ENCODE peak calls at places on chromosome X, in nine cellular contexts. H is H9, C is lower leg skin, N is GM20000, M is cardiac fibroblast, G is sigmoid colon, F is right lobe of liver, Z is pancreas, U is stomach. L is an unnamed sample.

GRCh38 chrX:10104958-10105658 is 51.7 kb upstream of the CLCN4 start:
- DNase-seq in M (peak), H (no peak), G (peak), N (no peak), Z (no peak), F (no peak), U (no peak), C (no peak), L (no peak)

GRCh38 chrX:136687457-136687856 is 39.5 kb downstream of the CD40LG start:
- DNase-seq in M (no peak), Z (no peak), N (no peak), G (no peak), H (no peak), U (no peak), F (no peak), C (no peak), L (peak)

GRCh38 chrX:14899607-14900006 is 26.4 kb downstream of the MOSPD2 start:
- DNase-seq in M (peak), G (no peak), F (no peak), N (peak), Z (no peak), U (no peak), H (no peak), C (no peak), L (no peak)

GRCh38 chrX:149487292-149487691 is 17.8 kb downstream of the IDS start:
- DNase-seq in G (no peak), H (no peak), Z (no peak), U (no peak), N (no peak), M (no peak), C (no peak), F (no peak), L (peak)

GRCh38 chrX:107730991-107731766 is 44.4 kb downstream of the TSC22D3 start:
- DNase-seq in C (no peak), Z (no peak), N (no peak), F (no peak), M (no peak), H (no peak), U (no peak), G (no peak), L (no peak)

GRCh38 chrX:47200385-47201150 is 6.9 kb downstream of the UBA1 start:
- DNase-seq in U (no peak), F (no peak), G (no peak), Z (peak), M (peak), N (no peak), C (peak), H (no peak), L (no peak)

GRCh38 chrX:39773923-39774803 is 323.6 kb downstream of the BCOR start:
- DNase-seq in Z (no peak), M (peak), U (no peak), H (no peak), G (no peak), N (no peak), F (no peak), C (no peak), L (peak)

GRCh38 chrX:149495573-149496071 is 9.5 kb downstream of the IDS start:
- DNase-seq in N (no peak), M (peak), U (no peak), G (no peak), F (no peak), Z (no peak), H (no peak), C (no peak), L (no peak)

GRCh38 chrX:115410731-115411435 is 121.4 kb downstream of the LUZP4 start:
- DNase-seq in U (no peak), M (no peak), F (no peak), N (no peak), C (no peak), G (no peak), Z (no peak), H (no peak), L (no peak)

GRCh38 chrX:14027031-14027430 is 2.7 kb downstream of the GEMIN8 start:
- DNase-seq in C (no peak), Z (no peak), F (no peak), H (no peak), G (no peak), M (peak), U (no peak), N (no peak), L (no peak)

GRCh38 chrX:150649096-150649870 is 43.9 kb upstream of the MTMR1 start:
- DNase-seq in C (no peak), Z (no peak), G (peak), U (no peak), M (peak), H (no peak), N (no peak), F (no peak), L (no peak)

GRCh38 chrX:39212456-39212855 is 411.2 kb downstream of the MID1IP1 start:
- DNase-seq in H (no peak), U (no peak), G (no peak), Z (no peak), C (no peak), M (no peak), N (no peak), F (no peak), L (peak)

GRCh38 chrX:100410083-100410590 is at the start of gene PCDH19:
- DNase-seq in M (peak), F (peak), H (peak), Z (peak), C (no peak), N (peak), G (peak), U (peak), L (peak)

GRCh38 chrX:53288173-53288572 is 6.8 kb upstream of the IQSEC2 start:
- DNase-seq in N (no peak), M (peak), F (no peak), H (peak), U (no peak), Z (no peak), C (no peak), G (no peak), L (peak)

GRCh38 chrX:149648932-149649331 is 17.3 kb upstream of the TMEM185A start:
- DNase-seq in H (no peak), M (no peak), N (no peak), Z (no peak), F (no peak), U (no peak), G (no peak), C (no peak), L (peak)

GRCh38 chrX:72685810-72686465 is 28.2 kb downstream of the PHKA1 start:
- DNase-seq in M (no peak), Z (no peak), N (no peak), H (no peak), U (no peak), C (peak), G (no peak), F (no peak), L (no peak)

GRCh38 chrX:45668686-45669443 is 468.2 kb upstream of the DIPK2B start:
- DNase-seq in G (no peak), U (no peak), F (no peak), M (peak), C (no peak), Z (no peak), N (no peak), H (no peak), L (no peak)

GRCh38 chrX:39736219-39737211 is 361.2 kb downstream of the BCOR start:
- DNase-seq in U (peak), M (peak), N (no peak), G (peak), Z (peak), C (no peak), F (peak), H (no peak), L (no peak)

GRCh38 chrX:151019837-151020236 is 36.7 kb downstream of the HMGB3 start:
- DNase-seq in C (no peak), F (no peak), H (no peak), Z (no peak), N (no peak), U (no peak), M (peak), G (no peak), L (no peak)

GRCh38 chrX:40175416-40176255 is 77.9 kb upstream of the BCOR start:
- DNase-seq in C (peak), M (peak), Z (peak), G (peak), N (peak), U (peak), H (peak), F (peak), L (peak)

GRCh38 chrX:143994206-143994605 is 110.3 kb downstream of the UBE2NL start:
- DNase-seq in U (no peak), C (no peak), H (no peak), Z (no peak), G (no peak), F (no peak), N (no peak), M (no peak), L (no peak)

GRCh38 chrX:41293269-41293668 is 40.7 kb upstream of the DDX3X start:
- DNase-seq in U (no peak), F (no peak), H (peak), G (no peak), M (peak), Z (no peak), C (no peak), N (no peak), L (peak)

GRCh38 chrX:46551494-46552128 is 6.4 kb upstream of the ZNF674 start:
- DNase-seq in M (peak), F (no peak), G (no peak), U (no peak), H (peak), C (no peak), Z (no peak), N (no peak), L (no peak)

GRCh38 chrX:139091086-139091485 is 379.6 kb upstream of the FGF13 start:
- DNase-seq in M (no peak), G (no peak), F (no peak), Z (no peak), C (no peak), N (no peak), U (no peak), H (no peak), L (no peak)

GRCh38 chrX:9907645-9908387 is 59.3 kb upstream of the CLDN34 start:
- DNase-seq in U (no peak), N (no peak), H (no peak), F (no peak), Z (no peak), C (no peak), G (no peak), M (peak), L (no peak)

GRCh38 chrX:51332188-51332942 is at the start of gene NUDT10:
- DNase-seq in M (peak), F (peak), H (peak), G (peak), N (no peak), C (peak), Z (peak), U (no peak), L (peak)

GRCh38 chrX:102651242-102651967 is at the start of gene GPRASP1:
- DNase-seq in U (no peak), C (no peak), N (peak), Z (peak), G (peak), H (peak), M (peak), F (peak), L (peak)

GRCh38 chrX:100413231-100413630 is 3.2 kb upstream of the PCDH19 start:
- DNase-seq in H (no peak), Z (no peak), N (peak), M (peak), C (no peak), F (peak), U (peak), G (no peak), L (peak)

GRCh38 chrX:16528620-16529019 is 121.3 kb upstream of the S100G start:
- DNase-seq in U (no peak), M (no peak), N (no peak), C (no peak), F (no peak), G (no peak), Z (no peak), H (no peak), L (peak)

GRCh38 chrX:148422531-148422930 is 77.9 kb upstream of the AFF2 start:
- DNase-seq in N (no peak), Z (no peak), G (no peak), F (no peak), C (no peak), H (no peak), U (no peak), M (no peak), L (no peak)

GRCh38 chrX:148424570-148424969 is 75.8 kb upstream of the AFF2 start:
- DNase-seq in G (no peak), H (no peak), U (no peak), F (no peak), M (no peak), N (no peak), C (no peak), Z (no peak), L (no peak)

GRCh38 chrX:148426467-148426866 is 74.0 kb upstream of the AFF2 start:
- DNase-seq in F (no peak), G (no peak), H (peak), M (no peak), Z (no peak), N (no peak), U (no peak), C (no peak), L (no peak)
- TF ChIP-seq CTCF in F (no peak), G (no peak), H (no peak), M (no peak), Z (no peak), N (no peak), U (no peak), C (no peak), L (no peak)

DNA sequence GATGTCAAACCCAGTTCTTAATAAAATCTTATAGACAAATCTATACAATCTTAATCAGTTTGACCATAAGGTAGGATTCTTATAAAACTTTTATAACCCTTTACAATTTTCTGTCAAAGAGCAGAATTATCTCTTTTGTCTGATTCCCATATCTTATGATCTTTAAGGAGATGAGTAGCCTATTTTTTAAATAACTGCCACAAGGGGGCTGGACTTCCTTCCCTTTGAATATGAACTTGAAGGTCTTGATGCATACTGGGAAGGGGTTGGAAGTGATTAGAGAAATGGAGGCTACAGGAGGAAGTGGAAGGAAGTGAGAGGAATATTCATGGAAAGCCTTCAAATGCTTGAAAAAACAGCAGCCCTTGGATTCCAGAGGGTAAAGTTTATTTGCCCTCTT is 111.1 kb downstream of the APOOL start:
- DNase-seq in C (no peak), N (no peak), F (no peak), M (no peak), H (no peak), G (no peak), U (no peak), Z (no peak), L (no peak)
- TF ChIP-seq CTCF in C (no peak), N (no peak), F (no peak), M (no peak), H (no peak), G (no peak), U (no peak), Z (no peak), L (no peak)

DNA sequence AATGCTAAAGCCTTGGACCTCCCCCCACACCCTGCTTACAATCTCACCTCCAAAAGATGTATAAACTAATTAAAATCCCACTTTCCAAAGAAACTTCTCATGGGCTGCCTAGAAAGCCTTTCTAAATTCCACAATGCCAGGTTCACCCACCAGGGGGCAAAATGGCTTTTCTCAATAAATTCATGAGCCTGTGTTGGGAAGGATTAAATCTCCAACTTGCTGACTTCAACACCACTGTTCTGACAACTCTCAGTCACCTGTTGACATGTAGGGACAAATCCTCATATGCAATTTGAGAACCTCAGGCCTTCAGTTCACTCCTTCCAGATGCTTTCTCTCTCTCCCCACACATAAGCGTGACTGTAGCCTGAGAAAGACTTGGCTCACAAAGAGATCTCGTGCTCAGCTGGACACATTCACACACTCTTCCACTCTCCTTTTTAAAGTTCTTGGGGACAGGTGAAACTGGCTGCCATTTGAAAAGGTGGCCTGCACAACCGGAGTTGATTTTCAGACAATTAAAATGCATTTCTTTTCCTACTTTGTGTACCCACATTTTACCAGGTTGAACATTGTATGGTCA is 88.6 kb upstream of the PRPS2 start:
- DNase-seq in M (no peak), H (no peak), U (no peak), F (no peak), N (no peak), G (no peak), C (no peak), Z (no peak), L (peak)
- TF ChIP-seq CTCF in M (peak), H (peak), U (peak), F (peak), N (no peak), G (no peak), C (no peak), Z (peak), L (peak)

GRCh38 chrX:50067435-50068292 is 133.1 kb downstream of the AKAP4 start:
- DNase-seq in C (no peak), Z (no peak), H (peak), F (peak), G (no peak), M (peak), U (no peak), N (no peak), L (no peak)
- TF ChIP-seq CTCF in C (no peak), Z (no peak), H (peak), F (no peak), G (no peak), M (no peak), U (no peak), N (no peak), L (no peak)

GRCh38 chrX:133926099-133926498 is 59.3 kb downstream of the GPC3 start:
- DNase-seq in M (no peak), U (no peak), C (no peak), F (no peak), N (no peak), G (no peak), Z (no peak), H (no peak), L (no peak)

GRCh38 chrX:133928365-133928764 is 57.0 kb downstream of the GPC3 start:
- DNase-seq in G (no peak), Z (no peak), N (no peak), H (no peak), F (no peak), U (no peak), M (no peak), C (no peak), L (no peak)

GRCh38 chrX:133929836-133930464 is 55.4 kb downstream of the GPC3 start:
- DNase-seq in Z (no peak), G (no peak), U (no peak), F (no peak), H (no peak), M (no peak), N (no peak), C (no peak), L (no peak)

GRCh38 chrX:133924548-133924947 is 60.8 kb downstream of the GPC3 start:
- DNase-seq in F (no peak), H (no peak), M (no peak), Z (no peak), G (no peak), C (no peak), N (no peak), U (no peak), L (no peak)

DNA sequence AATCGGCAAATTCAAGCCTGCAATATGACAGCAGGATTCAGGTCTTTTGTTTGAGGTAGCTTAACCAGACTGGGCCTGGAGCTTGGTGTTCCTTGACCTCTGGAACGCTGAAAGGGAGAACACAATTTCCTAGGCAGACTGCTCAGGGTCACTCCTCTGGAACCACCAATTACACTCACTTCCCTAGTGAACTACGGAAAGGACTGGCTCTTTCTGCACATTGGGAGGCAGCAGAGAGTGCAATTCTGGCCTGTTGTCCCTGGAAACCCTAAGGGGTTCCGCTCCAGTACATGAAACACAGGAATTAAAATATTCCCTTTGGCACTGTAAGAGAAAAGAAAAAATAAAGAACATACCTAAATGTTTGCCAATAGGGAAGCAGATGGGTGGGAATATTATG is 58.6 kb downstream of the GPC3 start:
- DNase-seq in M (no peak), F (no peak), G (no peak), N (no peak), H (no peak), C (no peak), U (no peak), Z (no peak), L (no peak)
- TF ChIP-seq CTCF in M (no peak), F (no peak), G (no peak), N (no peak), H (peak), C (no peak), U (no peak), Z (no peak), L (no peak)

GRCh38 chrX:153631931-153632611 is 14.9 kb upstream of the DUSP9 start:
- DNase-seq in C (no peak), M (no peak), U (no peak), H (peak), N (no peak), F (peak), G (peak), Z (peak), L (no peak)
- TF ChIP-seq CTCF in C (no peak), M (no peak), U (no peak), H (no peak), N (no peak), F (no peak), G (no peak), Z (no peak), L (no peak)

L was measured in activated CD8-positive, alpha-beta T cell treated with anti-CD3 and anti-CD28 coated beads for 36 hours.